ENCODE peak calls at places on chromosomes 6 and 20, in eight cellular contexts. One of them, this sample, is unnamed.

GRCh38 chr20:44810391-44811149 is at the start of gene RIMS4:
- DNase-seq in spleen: no peak
- DNase-seq in D341Med: peak
- DNase-seq in colonic mucosa: no peak
- DNase-seq in ACHN: peak
- DNase-seq in HCT116: no peak
- DNase-seq in NCI-H1930: peak
- DNase-seq in HCEC 1CT: no peak
- DNase-seq in this sample: no peak

GRCh38 chr6:2524090-2524489 is 226.6 kb downstream of the MYLK4 start:
- DNase-seq in spleen: no peak
- DNase-seq in D341Med: no peak
- DNase-seq in colonic mucosa: no peak
- DNase-seq in ACHN: peak
- DNase-seq in HCT116: no peak
- DNase-seq in NCI-H1930: no peak
- DNase-seq in HCEC 1CT: no peak
- DNase-seq in this sample: no peak

GRCh38 chr6:131014080-131014776 is 48.8 kb downstream of the EPB41L2 start:
- DNase-seq in spleen: no peak
- DNase-seq in D341Med: no peak
- DNase-seq in colonic mucosa: no peak
- DNase-seq in ACHN: no peak
- DNase-seq in HCT116: no peak
- DNase-seq in NCI-H1930: no peak
- DNase-seq in HCEC 1CT: no peak
- DNase-seq in this sample: no peak

GRCh38 chr20:61440548-61441055 is 188.5 kb downstream of the CDH4 start:
- DNase-seq in spleen: no peak
- DNase-seq in D341Med: no peak
- DNase-seq in colonic mucosa: no peak
- DNase-seq in ACHN: no peak
- DNase-seq in HCT116: no peak
- DNase-seq in NCI-H1930: no peak
- DNase-seq in HCEC 1CT: no peak
- DNase-seq in this sample: no peak

GRCh38 chr6:21710908-21711627 is 117.5 kb downstream of the SOX4 start:
- DNase-seq in spleen: no peak
- DNase-seq in D341Med: no peak
- DNase-seq in colonic mucosa: no peak
- DNase-seq in ACHN: no peak
- DNase-seq in HCT116: no peak
- DNase-seq in NCI-H1930: no peak
- DNase-seq in HCEC 1CT: no peak
- DNase-seq in this sample: no peak

GRCh38 chr20:63377256-63378114 is 16.3 kb upstream of the CHRNA4 start:
- DNase-seq in spleen: no peak
- DNase-seq in D341Med: no peak
- DNase-seq in colonic mucosa: no peak
- DNase-seq in ACHN: no peak
- DNase-seq in HCT116: no peak
- DNase-seq in NCI-H1930: no peak
- DNase-seq in HCEC 1CT: no peak
- DNase-seq in this sample: no peak

GRCh38 chr20:50358959-50359358 is 151.2 kb upstream of the PTPN1 start:
- DNase-seq in spleen: peak
- DNase-seq in D341Med: no peak
- DNase-seq in colonic mucosa: no peak
- DNase-seq in ACHN: no peak
- DNase-seq in HCT116: no peak
- DNase-seq in NCI-H1930: no peak
- DNase-seq in HCEC 1CT: no peak
- DNase-seq in this sample: no peak

GRCh38 chr6:149904661-149905370 is 6.9 kb upstream of the RAET1E start:
- DNase-seq in spleen: peak
- DNase-seq in D341Med: no peak
- DNase-seq in colonic mucosa: peak
- DNase-seq in ACHN: no peak
- DNase-seq in HCT116: no peak
- DNase-seq in NCI-H1930: no peak
- DNase-seq in HCEC 1CT: no peak
- DNase-seq in this sample: no peak

GRCh38 chr6:31689249-31690110 is 8.6 kb upstream of the LY6G5C start:
- DNase-seq in spleen: no peak
- DNase-seq in D341Med: no peak
- DNase-seq in colonic mucosa: no peak
- DNase-seq in ACHN: no peak
- DNase-seq in HCT116: no peak
- DNase-seq in NCI-H1930: no peak
- DNase-seq in HCEC 1CT: no peak
- DNase-seq in this sample: no peak

This sample was measured in kidney epithelial cell.